ENCODE peak calls at places on chromosomes 16 and 17, in five cellular contexts. L, N, C, A and W are unnamed samples.

GRCh38 chr17:31690118-31690517 is 168.9 kb downstream of the COPRS start:
- DNase-seq in A (no peak), C (no peak), N (no peak), L (no peak), W (no peak)

GRCh38 chr17:41329279-41329925 is 13.9 kb upstream of the KRTAP17-1 start:
- DNase-seq in A (no peak), N (peak; percentile 70), C (peak; percentile 40), L (peak; percentile 52), W (peak; percentile 39)

GRCh38 chr16:55324491-55325447 is 766 bp downstream of the IRX6 start:
- DNase-seq in C (no peak), L (no peak), N (peak; percentile 68), A (no peak), W (no peak)

GRCh38 chr17:77140878-77141767 is at the start of gene SEC14L1:
- DNase-seq in L (peak; percentile 68), A (no peak), C (no peak), N (peak; percentile 89), W (peak; percentile 64)

GRCh38 chr16:87966685-87967185 is 15.5 kb downstream of the BANP start:
- DNase-seq in A (no peak), N (no peak), L (no peak), C (no peak), W (no peak)

GRCh38 chr17:65093930-65094329 is 37.4 kb upstream of the GNA13 start:
- DNase-seq in N (no peak), C (no peak), L (no peak), A (no peak), W (no peak)

GRCh38 chr17:45906237-45906636 is 11.9 kb downstream of the MAPT start:
- DNase-seq in N (peak; percentile 57), A (no peak), L (no peak), C (no peak), W (no peak)

GRCh38 chr16:23401142-23401541 is 51.8 kb downstream of the COG7 start:
- DNase-seq in A (no peak), C (no peak), L (no peak), N (no peak), W (no peak)

GRCh38 chr16:77775911-77776909 is 12.2 kb upstream of the VAT1L start:
- DNase-seq in A (no peak), C (no peak), N (no peak), L (peak; percentile 39), W (no peak)

GRCh38 chr17:78374631-78375274 is 3.7 kb upstream of the PGS1 start:
- DNase-seq in N (no peak), L (no peak), C (no peak), A (no peak), W (no peak)

GRCh38 chr16:391885-392335 is 5.1 kb upstream of the NME4 start:
- DNase-seq in L (peak; percentile 60), N (peak; percentile 82), A (no peak), C (no peak), W (peak; percentile 56)

GRCh38 chr16:66798162-66798561 is 3.2 kb downstream of the TERB1 start:
- DNase-seq in N (no peak), A (no peak), L (no peak), C (no peak), W (no peak)

GRCh38 chr16:81626181-81626674 is 152.9 kb upstream of the PLCG2 start:
- DNase-seq in C (no peak), A (no peak), N (no peak), L (no peak), W (no peak)

GRCh38 chr17:49963626-49964538 is 5.1 kb upstream of the DLX4 start:
- DNase-seq in L (no peak), A (no peak), N (no peak), C (no peak), W (no peak)

GRCh38 chr16:11097094-11097781 is 152.9 kb downstream of the CLEC16A start:
- DNase-seq in A (no peak), C (no peak), L (no peak), N (peak; percentile 64), W (no peak)

GRCh38 chr16:11100239-11100750 is 155.7 kb downstream of the SOCS1 start:
- DNase-seq in L (no peak), N (no peak), A (peak; percentile 74), C (peak; percentile 23), W (peak; percentile 76)

GRCh38 chr16:11097782-11098167 is 153.4 kb downstream of the CLEC16A start:
- DNase-seq in C (no peak), A (no peak), N (no peak), L (no peak), W (no peak)

GRCh38 chr16:11099672-11100195 is 155.4 kb downstream of the CLEC16A start:
- DNase-seq in L (no peak), C (no peak), A (no peak), N (no peak), W (no peak)

GRCh38 chr16:11098601-11099377 is 154.4 kb downstream of the CLEC16A start:
- DNase-seq in A (no peak), L (no peak), C (no peak), N (no peak), W (no peak)
- TF ChIP-seq ZBTB33 in A (no peak), L (no peak), C (no peak), N (no peak), W (no peak)

DNA sequence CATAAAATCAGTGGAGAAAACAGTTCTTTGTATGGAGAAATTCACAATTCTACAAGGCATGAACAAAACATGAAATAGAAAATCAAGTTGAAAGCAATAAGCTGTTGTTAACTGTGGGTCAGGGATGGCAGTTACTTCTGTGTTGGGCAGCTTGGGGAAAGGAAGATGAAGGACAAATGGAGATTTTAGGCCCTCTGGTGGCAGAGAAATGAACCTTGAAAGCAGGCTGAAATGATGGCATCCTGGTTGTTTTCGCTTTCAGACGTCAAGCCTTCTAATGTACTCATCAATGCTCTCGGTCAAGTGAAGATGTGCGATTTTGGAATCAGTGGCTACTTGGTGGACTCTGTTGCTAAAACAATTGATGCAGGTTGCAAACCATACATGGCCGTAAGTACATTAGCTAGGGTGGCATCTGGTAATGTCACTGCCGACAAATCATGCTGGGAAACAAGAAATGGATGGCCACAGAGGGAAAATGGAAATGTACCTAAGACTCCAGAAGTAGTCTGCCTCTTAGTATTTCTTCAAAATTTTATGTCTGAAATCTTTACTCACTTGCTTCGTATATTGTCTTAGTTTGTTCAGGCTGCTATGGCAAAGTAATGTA is 108.9 kb downstream of the MAP2K6 start:
- DNase-seq in C (peak; percentile 28), L (peak; percentile 58), N (peak; percentile 50), A (peak; percentile 55), W (peak; percentile 24)
- TF ChIP-seq ZBTB33 in C (no peak), L (no peak), N (no peak), A (no peak), W (no peak)

DNA sequence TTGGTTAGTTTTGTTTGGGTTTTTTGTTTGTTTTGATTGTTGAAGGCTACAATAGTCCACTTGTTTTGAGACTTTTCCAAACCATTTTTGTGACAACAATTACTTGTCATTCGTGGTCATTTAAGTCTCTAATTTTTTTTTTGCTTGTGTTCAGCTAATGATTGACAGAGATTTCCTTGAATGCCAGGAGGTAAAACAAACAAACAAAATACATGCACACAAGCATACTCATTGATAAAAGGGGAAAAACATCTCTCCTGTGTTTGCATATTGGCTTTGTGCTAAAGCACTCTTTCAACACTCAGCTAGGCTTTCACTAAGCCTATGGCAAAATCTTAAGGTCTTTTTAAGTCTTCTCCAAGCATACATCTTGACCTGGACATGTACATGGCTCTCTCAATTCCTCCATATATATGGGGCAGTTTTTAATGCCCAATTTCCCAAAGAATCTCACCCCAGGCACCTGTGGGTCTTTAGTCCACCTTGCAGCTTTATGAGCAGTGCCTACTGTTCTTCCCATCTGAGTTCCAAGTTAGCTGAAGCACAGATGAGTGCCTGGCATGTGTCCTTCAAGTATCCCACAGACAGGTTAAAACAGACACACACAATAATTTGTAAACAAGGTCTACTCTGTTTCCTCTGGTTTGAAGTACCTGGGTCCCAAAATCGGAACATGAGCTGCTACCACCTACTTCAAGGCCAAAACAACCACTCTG is 24.2 kb upstream of the HS3ST3B1 start:
- DNase-seq in C (no peak), L (peak; percentile 84), A (no peak), N (no peak), W (no peak)
- TF ChIP-seq ZBTB33 in C (no peak), L (no peak), A (no peak), N (no peak), W (no peak)

DNA sequence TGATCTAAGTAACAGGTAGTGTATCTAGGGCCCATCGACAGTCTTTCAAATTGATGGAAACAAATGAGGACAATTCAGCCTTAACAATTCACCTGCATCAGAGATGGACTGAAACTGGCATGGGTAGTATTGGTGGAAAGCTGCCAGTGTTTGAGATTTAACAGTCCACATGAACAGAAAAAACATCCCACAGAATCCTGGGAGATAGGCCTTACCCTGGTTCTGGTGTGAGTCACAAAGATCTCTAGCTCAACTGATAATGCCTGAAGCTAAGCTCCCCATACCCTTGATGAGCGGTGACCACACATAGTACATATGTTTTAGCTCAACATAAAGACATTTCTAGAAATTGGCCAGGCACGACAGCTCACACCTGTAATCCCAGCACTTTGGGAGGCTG is 21.9 kb downstream of the CRK start:
- DNase-seq in C (no peak), L (no peak), N (no peak), A (no peak), W (no peak)
- TF ChIP-seq ZBTB33 in C (no peak), L (no peak), N (no peak), A (no peak), W (no peak)

GRCh38 chr17:61877837-61878236 is 14.5 kb upstream of the BRIP1 start:
- DNase-seq in C (no peak), N (no peak), A (no peak), L (no peak), W (no peak)
- TF ChIP-seq ZBTB33 in C (no peak), N (no peak), A (no peak), L (no peak), W (no peak)

GRCh38 chr16:50300942-50301625 is 34.7 kb downstream of the ADCY7 start:
- DNase-seq in C (no peak), L (no peak), N (peak; percentile 24), A (no peak), W (no peak)
- TF ChIP-seq ZBTB33 in C (no peak), L (no peak), N (no peak), A (no peak), W (no peak)

GRCh38 chr17:1746975-1747543 is 4.4 kb downstream of the SERPINF2 start:
- DNase-seq in A (no peak), L (no peak), C (no peak), N (no peak), W (no peak)
- TF ChIP-seq ZBTB33 in A (no peak), L (peak; percentile 66), C (no peak), N (no peak), W (no peak)

GRCh38 chr17:73644145-73645049 is at the start of gene SDK2:
- DNase-seq in C (no peak), L (no peak), A (no peak), N (peak; percentile 85), W (no peak)
- TF ChIP-seq ZBTB33 in C (no peak), L (no peak), A (no peak), N (no peak), W (no peak)

GRCh38 chr17:37657202-37657601 is 14.0 kb upstream of the DDX52 start:
- DNase-seq in L (no peak), N (no peak), A (no peak), C (no peak), W (no peak)

GRCh38 chr17:37650419-37651003 is 7.3 kb upstream of the DDX52 start:
- DNase-seq in L (peak; percentile 77), N (peak; percentile 54), C (peak; percentile 41), A (no peak), W (no peak)

GRCh38 chr17:37648555-37648954 is 5.3 kb upstream of the DDX52 start:
- DNase-seq in N (no peak), L (no peak), C (no peak), A (no peak), W (no peak)

GRCh38 chr17:37651846-37652245 is 8.6 kb upstream of the DDX52 start:
- DNase-seq in L (no peak), N (no peak), A (no peak), C (no peak), W (no peak)
- TF ChIP-seq ZBTB33 in L (no peak), N (no peak), A (no peak), C (no peak), W (no peak)